ENCODE peak calls at places on chromosome 17, in seven cellular contexts. One of them, this sample, is unnamed.

GRCh38 chr17:13735444-13735843 is 133.7 kb upstream of the HS3ST3A1 start:
- DNase-seq in testis: no peak
- DNase-seq in thyroid gland: no peak
- DNase-seq in lung: no peak
- DNase-seq in body of pancreas: no peak
- DNase-seq in mammary epithelial cell: no peak
- DNase-seq in small intestine: no peak
- DNase-seq in this sample: no peak

GRCh38 chr17:75695830-75696271 is 25.4 kb upstream of the ITGB4 start:
- DNase-seq in testis: no peak
- DNase-seq in body of pancreas: no peak
- DNase-seq in lung: no peak
- DNase-seq in thyroid gland: no peak
- DNase-seq in mammary epithelial cell: no peak
- DNase-seq in small intestine: peak; percentile 93
- DNase-seq in this sample: no peak

GRCh38 chr17:2924211-2924610 is 128.0 kb downstream of the RAP1GAP2 start:
- DNase-seq in body of pancreas: no peak
- DNase-seq in lung: no peak
- DNase-seq in small intestine: no peak
- DNase-seq in testis: no peak
- DNase-seq in thyroid gland: no peak
- DNase-seq in mammary epithelial cell: peak; percentile 20
- DNase-seq in this sample: peak; percentile 14

GRCh38 chr17:28478940-28479615 is 5.6 kb downstream of the SLC13A2 start:
- DNase-seq in thyroid gland: no peak
- DNase-seq in mammary epithelial cell: peak; percentile 46
- DNase-seq in lung: no peak
- DNase-seq in testis: no peak
- DNase-seq in body of pancreas: no peak
- DNase-seq in small intestine: no peak
- DNase-seq in this sample: no peak

GRCh38 chr17:47804461-47804860 is 17.1 kb downstream of the OSBPL7 start:
- DNase-seq in mammary epithelial cell: no peak
- DNase-seq in lung: no peak
- DNase-seq in body of pancreas: no peak
- DNase-seq in testis: no peak
- DNase-seq in thyroid gland: no peak
- DNase-seq in small intestine: no peak
- DNase-seq in this sample: no peak

GRCh38 chr17:2777242-2777867 is 18.9 kb upstream of the RAP1GAP2 start:
- DNase-seq in body of pancreas: no peak
- DNase-seq in testis: no peak
- DNase-seq in small intestine: no peak
- DNase-seq in thyroid gland: no peak
- DNase-seq in lung: no peak
- DNase-seq in mammary epithelial cell: no peak
- DNase-seq in this sample: no peak

GRCh38 chr17:18960803-18961511 is 9.0 kb downstream of the SLC5A10 start:
- DNase-seq in lung: peak; percentile 83
- DNase-seq in small intestine: peak; percentile 69
- DNase-seq in testis: peak; percentile 87
- DNase-seq in body of pancreas: peak; percentile 89
- DNase-seq in mammary epithelial cell: peak; percentile 35
- DNase-seq in thyroid gland: peak; percentile 80
- DNase-seq in this sample: peak; percentile 72

GRCh38 chr17:27294689-27295630 is 1.0 kb downstream of the WSB1 start:
- DNase-seq in lung: peak; percentile 69
- DNase-seq in body of pancreas: peak; percentile 68
- DNase-seq in small intestine: peak; percentile 93
- DNase-seq in testis: peak; percentile 91
- DNase-seq in mammary epithelial cell: peak; percentile 83
- DNase-seq in thyroid gland: peak; percentile 68
- DNase-seq in this sample: peak; percentile 62

GRCh38 chr17:39926588-39927100 is 757 bp downstream of the ORMDL3 start:
- DNase-seq in thyroid gland: peak; percentile 69
- DNase-seq in small intestine: peak; percentile 59
- DNase-seq in mammary epithelial cell: peak; percentile 44
- DNase-seq in body of pancreas: peak; percentile 73
- DNase-seq in testis: peak; percentile 42
- DNase-seq in lung: peak; percentile 65
- DNase-seq in this sample: peak; percentile 43

GRCh38 chr17:63399316-63399715 is 46.8 kb downstream of the CYB561 start:
- DNase-seq in testis: no peak
- DNase-seq in mammary epithelial cell: no peak
- DNase-seq in thyroid gland: no peak
- DNase-seq in small intestine: peak; percentile 16
- DNase-seq in lung: no peak
- DNase-seq in body of pancreas: no peak
- DNase-seq in this sample: no peak

GRCh38 chr17:82412535-82413520 is 5.3 kb upstream of the HEXD start:
- DNase-seq in body of pancreas: peak; percentile 68
- DNase-seq in small intestine: no peak
- DNase-seq in testis: no peak
- DNase-seq in lung: no peak
- DNase-seq in thyroid gland: no peak
- DNase-seq in mammary epithelial cell: no peak
- DNase-seq in this sample: no peak

GRCh38 chr17:17824119-17824779 is 12.5 kb downstream of the SREBF1 start:
- DNase-seq in thyroid gland: no peak
- DNase-seq in lung: no peak
- DNase-seq in testis: no peak
- DNase-seq in mammary epithelial cell: no peak
- DNase-seq in small intestine: no peak
- DNase-seq in body of pancreas: peak; percentile 57
- DNase-seq in this sample: no peak

GRCh38 chr17:45195424-45195823 is 26.3 kb upstream of the FMNL1 start:
- DNase-seq in lung: no peak
- DNase-seq in thyroid gland: no peak
- DNase-seq in mammary epithelial cell: no peak
- DNase-seq in testis: no peak
- DNase-seq in body of pancreas: no peak
- DNase-seq in small intestine: no peak
- DNase-seq in this sample: no peak

GRCh38 chr17:50301891-50302584 is 27.8 kb downstream of the TMEM92 start:
- DNase-seq in testis: no peak
- DNase-seq in lung: no peak
- DNase-seq in small intestine: no peak
- DNase-seq in body of pancreas: no peak
- DNase-seq in thyroid gland: no peak
- DNase-seq in mammary epithelial cell: no peak
- DNase-seq in this sample: no peak

GRCh38 chr17:19311421-19312215 is 50.9 kb downstream of the B9D1 start:
- DNase-seq in body of pancreas: no peak
- DNase-seq in small intestine: no peak
- DNase-seq in testis: no peak
- DNase-seq in thyroid gland: no peak
- DNase-seq in lung: no peak
- DNase-seq in mammary epithelial cell: no peak
- DNase-seq in this sample: no peak

GRCh38 chr17:39547713-39548478 is 59.8 kb downstream of the NEUROD2 start:
- DNase-seq in small intestine: peak; percentile 46
- DNase-seq in mammary epithelial cell: peak; percentile 34
- DNase-seq in body of pancreas: peak; percentile 76
- DNase-seq in testis: peak; percentile 79
- DNase-seq in lung: peak; percentile 68
- DNase-seq in thyroid gland: peak; percentile 55
- DNase-seq in this sample: peak; percentile 60

GRCh38 chr17:74212262-74212912 is 984 bp upstream of the TTYH2 start:
- DNase-seq in testis: peak; percentile 42
- DNase-seq in lung: no peak
- DNase-seq in thyroid gland: no peak
- DNase-seq in body of pancreas: no peak
- DNase-seq in mammary epithelial cell: no peak
- DNase-seq in small intestine: no peak
- DNase-seq in this sample: peak; percentile 16

GRCh38 chr17:48055531-48056245 is 7.5 kb downstream of the NFE2L1 start:
- DNase-seq in mammary epithelial cell: peak; percentile 52
- DNase-seq in thyroid gland: no peak
- DNase-seq in small intestine: no peak
- DNase-seq in testis: no peak
- DNase-seq in lung: no peak
- DNase-seq in body of pancreas: no peak
- DNase-seq in this sample: no peak

GRCh38 chr17:75503337-75503950 is 11.9 kb downstream of the CASKIN2 start:
- DNase-seq in small intestine: no peak
- DNase-seq in testis: no peak
- DNase-seq in body of pancreas: no peak
- DNase-seq in mammary epithelial cell: no peak
- DNase-seq in lung: no peak
- DNase-seq in thyroid gland: no peak
- DNase-seq in this sample: no peak

GRCh38 chr17:48071654-48072053 is 23.5 kb downstream of the NFE2L1 start:
- DNase-seq in small intestine: no peak
- DNase-seq in mammary epithelial cell: no peak
- DNase-seq in body of pancreas: no peak
- DNase-seq in testis: no peak
- DNase-seq in thyroid gland: no peak
- DNase-seq in lung: no peak
- DNase-seq in this sample: no peak

GRCh38 chr17:43309505-43310329 is 75.9 kb upstream of the RNU2-1 start:
- DNase-seq in small intestine: no peak
- DNase-seq in thyroid gland: no peak
- DNase-seq in body of pancreas: no peak
- DNase-seq in mammary epithelial cell: peak; percentile 10
- DNase-seq in lung: peak; percentile 20
- DNase-seq in testis: no peak
- DNase-seq in this sample: no peak

GRCh38 chr17:4739122-4740024 is at the start of the genes CXCL16 and ZMYND15:
- DNase-seq in small intestine: peak; percentile 77
- DNase-seq in testis: peak; percentile 60
- DNase-seq in mammary epithelial cell: peak; percentile 52
- DNase-seq in thyroid gland: peak; percentile 69
- DNase-seq in body of pancreas: peak; percentile 71
- DNase-seq in lung: peak; percentile 63
- DNase-seq in this sample: peak; percentile 72

DNA sequence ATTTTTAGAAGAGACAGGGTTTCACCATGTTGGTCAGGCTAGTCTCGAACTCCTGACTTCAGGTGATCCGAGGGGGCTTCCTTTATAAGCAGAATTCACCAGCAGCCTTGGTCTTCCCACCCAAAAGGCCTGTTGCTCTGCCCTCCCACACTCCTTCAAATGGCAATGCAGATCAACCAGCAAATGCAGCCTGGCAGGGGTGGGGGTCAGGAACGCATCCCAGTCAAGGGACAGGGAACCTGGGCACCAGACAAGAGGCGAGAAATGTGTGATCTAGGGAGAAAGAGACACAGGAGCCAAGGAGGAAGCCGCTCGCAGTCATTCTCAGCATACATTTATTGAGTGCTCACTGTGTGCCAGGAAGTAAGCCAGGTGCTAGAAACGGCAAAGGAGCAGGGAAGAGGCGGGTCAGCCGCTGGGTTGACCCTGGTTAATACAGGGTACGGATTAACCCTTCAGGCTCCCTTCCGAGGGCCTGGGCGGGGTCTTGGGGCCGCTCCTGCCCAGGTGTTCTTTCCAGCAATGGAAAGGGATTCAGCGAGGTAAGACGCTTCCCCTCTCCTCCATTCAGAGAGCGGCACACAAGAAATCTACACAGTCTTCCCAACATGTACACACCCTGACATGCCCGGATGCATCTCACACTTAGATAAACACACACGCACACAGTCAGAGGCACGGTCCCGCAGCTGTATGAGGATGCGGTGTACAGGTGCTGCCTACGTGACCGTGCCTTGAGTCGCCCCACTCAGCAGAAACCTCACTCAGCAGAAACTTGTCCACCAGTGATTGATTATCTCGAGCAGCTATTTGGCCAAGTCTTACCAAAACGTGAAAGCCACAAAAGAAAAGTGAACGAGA is 6.6 kb upstream of the PITPNA start:
- DNase-seq in testis: no peak
- DNase-seq in mammary epithelial cell: no peak
- DNase-seq in small intestine: no peak
- DNase-seq in thyroid gland: no peak
- DNase-seq in lung: no peak
- DNase-seq in body of pancreas: no peak
- DNase-seq in this sample: no peak
- H3K27ac ChIP-seq in testis: no peak overlapping the region
- H3K27ac ChIP-seq in mammary epithelial cell: no peak overlapping the region
- H3K27ac ChIP-seq in small intestine: no peak overlapping the region
- H3K27ac ChIP-seq in thyroid gland: no peak overlapping the region
- H3K27ac ChIP-seq in lung: no peak overlapping the region
- H3K27ac ChIP-seq in body of pancreas: no peak overlapping the region
- H3K27ac ChIP-seq in this sample: peak overlapping the region; percentile 1

GRCh38 chr17:9284884-9285283 is 263.6 kb downstream of the NTN1 start:
- DNase-seq in body of pancreas: no peak
- DNase-seq in small intestine: no peak
- DNase-seq in mammary epithelial cell: no peak
- DNase-seq in thyroid gland: no peak
- DNase-seq in testis: no peak
- DNase-seq in lung: no peak
- DNase-seq in this sample: no peak
- H3K27ac ChIP-seq in body of pancreas: no peak overlapping the region
- H3K27ac ChIP-seq in small intestine: no peak overlapping the region
- H3K27ac ChIP-seq in mammary epithelial cell: no peak overlapping the region
- H3K27ac ChIP-seq in thyroid gland: no peak overlapping the region
- H3K27ac ChIP-seq in testis: no peak overlapping the region
- H3K27ac ChIP-seq in lung: no peak overlapping the region
- H3K27ac ChIP-seq in this sample: no peak overlapping the region

GRCh38 chr17:68377771-68378201 is 79.5 kb downstream of the WIPI1 start:
- DNase-seq in mammary epithelial cell: no peak
- DNase-seq in lung: no peak
- DNase-seq in small intestine: no peak
- DNase-seq in body of pancreas: no peak
- DNase-seq in thyroid gland: no peak
- DNase-seq in testis: peak; percentile 14
- DNase-seq in this sample: no peak
- H3K27ac ChIP-seq in mammary epithelial cell: no peak overlapping the region
- H3K27ac ChIP-seq in lung: peak overlapping the region; percentile 91
- H3K27ac ChIP-seq in small intestine: peak overlapping the region; percentile 89
- H3K27ac ChIP-seq in body of pancreas: peak overlapping the region; percentile 89
- H3K27ac ChIP-seq in thyroid gland: peak overlapping the region; percentile 70
- H3K27ac ChIP-seq in testis: peak overlapping the region; percentile 92
- H3K27ac ChIP-seq in this sample: peak overlapping the region; percentile 89

GRCh38 chr17:78924481-78925151 is 571 bp downstream of the TIMP2 start:
- DNase-seq in lung: no peak
- DNase-seq in thyroid gland: peak; percentile 22
- DNase-seq in small intestine: no peak
- DNase-seq in body of pancreas: peak; percentile 34
- DNase-seq in mammary epithelial cell: no peak
- DNase-seq in testis: no peak
- DNase-seq in this sample: no peak

GRCh38 chr17:78925234-78925633 is at the start of gene TIMP2:
- DNase-seq in mammary epithelial cell: no peak
- DNase-seq in lung: peak; percentile 88
- DNase-seq in thyroid gland: peak; percentile 82
- DNase-seq in testis: peak; percentile 91
- DNase-seq in body of pancreas: peak; percentile 91
- DNase-seq in small intestine: peak; percentile 64
- DNase-seq in this sample: peak; percentile 73

GRCh38 chr17:78920528-78920927 is 4.7 kb downstream of the TIMP2 start:
- DNase-seq in small intestine: no peak
- DNase-seq in testis: no peak
- DNase-seq in lung: no peak
- DNase-seq in thyroid gland: no peak
- DNase-seq in mammary epithelial cell: no peak
- DNase-seq in body of pancreas: no peak
- DNase-seq in this sample: no peak

GRCh38 chr17:78923660-78924453 is 1.3 kb downstream of the TIMP2 start:
- DNase-seq in testis: peak; percentile 86
- DNase-seq in mammary epithelial cell: peak; percentile 81
- DNase-seq in lung: peak; percentile 91
- DNase-seq in thyroid gland: peak; percentile 84
- DNase-seq in body of pancreas: peak; percentile 97
- DNase-seq in small intestine: peak; percentile 89
- DNase-seq in this sample: peak; percentile 93

GRCh38 chr17:78922876-78923498 is 2.2 kb downstream of the TIMP2 start:
- DNase-seq in small intestine: no peak
- DNase-seq in lung: no peak
- DNase-seq in body of pancreas: no peak
- DNase-seq in mammary epithelial cell: no peak
- DNase-seq in testis: peak; percentile 72
- DNase-seq in thyroid gland: no peak
- DNase-seq in this sample: no peak
- H3K27ac ChIP-seq in small intestine: peak overlapping the region; percentile 81
- H3K27ac ChIP-seq in lung: no peak overlapping the region
- H3K27ac ChIP-seq in body of pancreas: peak overlapping the region; percentile 93
- H3K27ac ChIP-seq in mammary epithelial cell: no peak overlapping the region
- H3K27ac ChIP-seq in testis: peak overlapping the region; percentile 98
- H3K27ac ChIP-seq in thyroid gland: no peak overlapping the region
- H3K27ac ChIP-seq in this sample: peak overlapping the region; percentile 96

This sample was measured in RWPE1.